ENCODE peak calls at places on chromosomes 4 and X, in nine cellular contexts. One of them, this sample, is unnamed.
A peak's percentile ranks its signal among the peaks of the same experiment; 100 is the strongest.

GRCh38 chr4:166282081-166282770 is 409.2 kb downstream of the TLL1 start:
- DNase-seq in nucleus accumbens: no peak
- DNase-seq in HT1080: no peak
- DNase-seq in aorta: no peak
- DNase-seq in bronchial epithelial cell: peak; percentile 81
- DNase-seq in ELF-1: no peak
- DNase-seq in RPMI8226: no peak
- DNase-seq in SJSA1: no peak
- DNase-seq in lower lobe of right lung: no peak
- DNase-seq in this sample: no peak

GRCh38 chr4:10082047-10082446 is 34.6 kb downstream of the WDR1 start:
- DNase-seq in nucleus accumbens: no peak
- DNase-seq in HT1080: no peak
- DNase-seq in aorta: no peak
- DNase-seq in bronchial epithelial cell: no peak
- DNase-seq in ELF-1: no peak
- DNase-seq in RPMI8226: no peak
- DNase-seq in SJSA1: no peak
- DNase-seq in lower lobe of right lung: peak; percentile 14
- DNase-seq in this sample: no peak

GRCh38 chr4:139018971-139019758 is 3.6 kb downstream of the NOCT start:
- DNase-seq in nucleus accumbens: no peak
- DNase-seq in HT1080: no peak
- DNase-seq in aorta: no peak
- DNase-seq in bronchial epithelial cell: no peak
- DNase-seq in ELF-1: peak; percentile 27
- DNase-seq in RPMI8226: no peak
- DNase-seq in SJSA1: no peak
- DNase-seq in lower lobe of right lung: no peak
- DNase-seq in this sample: no peak

GRCh38 chr4:180913750-180914149 is 1329.5 kb upstream of the TENM3 start:
- DNase-seq in nucleus accumbens: no peak
- DNase-seq in HT1080: peak; percentile 87
- DNase-seq in aorta: no peak
- DNase-seq in bronchial epithelial cell: peak; percentile 29
- DNase-seq in ELF-1: no peak
- DNase-seq in RPMI8226: no peak
- DNase-seq in SJSA1: peak; percentile 45
- DNase-seq in lower lobe of right lung: no peak
- DNase-seq in this sample: no peak

GRCh38 chrX:102154218-102154860 is 1.4 kb downstream of the BEX5 start:
- DNase-seq in nucleus accumbens: peak; percentile 18
- DNase-seq in HT1080: no peak
- DNase-seq in aorta: no peak
- DNase-seq in bronchial epithelial cell: no peak
- DNase-seq in ELF-1: peak; percentile 31
- DNase-seq in RPMI8226: no peak
- DNase-seq in SJSA1: no peak
- DNase-seq in lower lobe of right lung: no peak
- DNase-seq in this sample: no peak

GRCh38 chr4:147731611-147732515 is at the start of gene ARHGAP10:
- DNase-seq in nucleus accumbens: peak; percentile 33
- DNase-seq in HT1080: peak; percentile 86
- DNase-seq in aorta: peak; percentile 92
- DNase-seq in bronchial epithelial cell: peak; percentile 59
- DNase-seq in ELF-1: peak; percentile 85
- DNase-seq in RPMI8226: peak; percentile 56
- DNase-seq in SJSA1: peak; percentile 88
- DNase-seq in lower lobe of right lung: peak; percentile 82
- DNase-seq in this sample: no peak

GRCh38 chr4:168694669-168695068 is 197.8 kb downstream of the PALLD start:
- DNase-seq in nucleus accumbens: no peak
- DNase-seq in HT1080: no peak
- DNase-seq in aorta: no peak
- DNase-seq in bronchial epithelial cell: peak; percentile 94
- DNase-seq in ELF-1: no peak
- DNase-seq in RPMI8226: no peak
- DNase-seq in SJSA1: no peak
- DNase-seq in lower lobe of right lung: no peak
- DNase-seq in this sample: peak; percentile 21

GRCh38 chr4:38366451-38366850 is 297.5 kb upstream of the KLF3 start:
- DNase-seq in nucleus accumbens: no peak
- DNase-seq in HT1080: no peak
- DNase-seq in aorta: no peak
- DNase-seq in bronchial epithelial cell: no peak
- DNase-seq in ELF-1: no peak
- DNase-seq in RPMI8226: peak; percentile 95
- DNase-seq in SJSA1: no peak
- DNase-seq in lower lobe of right lung: no peak
- DNase-seq in this sample: no peak

GRCh38 chr4:6188687-6189305 is 11.6 kb downstream of the JAKMIP1 start:
- DNase-seq in nucleus accumbens: peak; percentile 14
- DNase-seq in HT1080: no peak
- DNase-seq in aorta: peak; percentile 20
- DNase-seq in bronchial epithelial cell: no peak
- DNase-seq in ELF-1: peak; percentile 18
- DNase-seq in RPMI8226: no peak
- DNase-seq in SJSA1: no peak
- DNase-seq in lower lobe of right lung: no peak
- DNase-seq in this sample: no peak

GRCh38 chr4:2962614-2963184 is 507 bp downstream of the NOP14 start:
- DNase-seq in nucleus accumbens: no peak
- DNase-seq in HT1080: no peak
- DNase-seq in aorta: peak; percentile 83
- DNase-seq in bronchial epithelial cell: no peak
- DNase-seq in ELF-1: peak; percentile 79
- DNase-seq in RPMI8226: peak; percentile 46
- DNase-seq in SJSA1: no peak
- DNase-seq in lower lobe of right lung: peak; percentile 68
- DNase-seq in this sample: no peak

GRCh38 chr4:169664615-169665014 is 44.2 kb downstream of the CLCN3 start:
- DNase-seq in nucleus accumbens: no peak
- DNase-seq in HT1080: no peak
- DNase-seq in aorta: no peak
- DNase-seq in bronchial epithelial cell: no peak
- DNase-seq in ELF-1: no peak
- DNase-seq in RPMI8226: no peak
- DNase-seq in SJSA1: no peak
- DNase-seq in lower lobe of right lung: no peak
- DNase-seq in this sample: no peak

GRCh38 chr4:1204828-1205591 is 32.6 kb upstream of the SPON2 start:
- DNase-seq in nucleus accumbens: no peak
- DNase-seq in HT1080: no peak
- DNase-seq in aorta: peak; percentile 69
- DNase-seq in bronchial epithelial cell: no peak
- DNase-seq in ELF-1: no peak
- DNase-seq in RPMI8226: no peak
- DNase-seq in SJSA1: peak; percentile 30
- DNase-seq in lower lobe of right lung: peak; percentile 55
- DNase-seq in this sample: no peak

GRCh38 chrX:72097081-72097480 is 34.6 kb downstream of the RTL5 start:
- DNase-seq in nucleus accumbens: no peak
- DNase-seq in HT1080: no peak
- DNase-seq in aorta: no peak
- DNase-seq in bronchial epithelial cell: no peak
- DNase-seq in ELF-1: no peak
- DNase-seq in RPMI8226: no peak
- DNase-seq in SJSA1: no peak
- DNase-seq in lower lobe of right lung: no peak
- DNase-seq in this sample: no peak

GRCh38 chr4:107987916-107988762 is 1.6 kb upstream of the HADH start:
- DNase-seq in nucleus accumbens: no peak
- DNase-seq in HT1080: no peak
- DNase-seq in aorta: no peak
- DNase-seq in bronchial epithelial cell: peak; percentile 88
- DNase-seq in ELF-1: no peak
- DNase-seq in RPMI8226: no peak
- DNase-seq in SJSA1: no peak
- DNase-seq in lower lobe of right lung: no peak
- DNase-seq in this sample: no peak

GRCh38 chrX:26581086-26581485 is 365.1 kb downstream of the MAGEB5 start:
- DNase-seq in nucleus accumbens: no peak
- DNase-seq in HT1080: no peak
- DNase-seq in aorta: no peak
- DNase-seq in bronchial epithelial cell: no peak
- DNase-seq in ELF-1: no peak
- DNase-seq in RPMI8226: no peak
- DNase-seq in SJSA1: no peak
- DNase-seq in lower lobe of right lung: no peak
- DNase-seq in this sample: no peak

GRCh38 chr4:85672116-85672515 is 197.2 kb downstream of the ARHGAP24 start:
- DNase-seq in nucleus accumbens: no peak
- DNase-seq in HT1080: no peak
- DNase-seq in aorta: no peak
- DNase-seq in bronchial epithelial cell: no peak
- DNase-seq in ELF-1: no peak
- DNase-seq in RPMI8226: no peak
- DNase-seq in SJSA1: no peak
- DNase-seq in lower lobe of right lung: no peak
- DNase-seq in this sample: no peak

GRCh38 chrX:152989292-152989658 is 4.6 kb downstream of the PNMA5 start:
- DNase-seq in nucleus accumbens: no peak
- DNase-seq in HT1080: no peak
- DNase-seq in aorta: no peak
- DNase-seq in bronchial epithelial cell: no peak
- DNase-seq in ELF-1: no peak
- DNase-seq in RPMI8226: no peak
- DNase-seq in SJSA1: no peak
- DNase-seq in lower lobe of right lung: no peak
- DNase-seq in this sample: no peak

GRCh38 chrX:47515941-47516649 is 33.1 kb upstream of the ZNF41 start:
- DNase-seq in nucleus accumbens: no peak
- DNase-seq in HT1080: peak; percentile 83
- DNase-seq in aorta: no peak
- DNase-seq in bronchial epithelial cell: peak; percentile 73
- DNase-seq in ELF-1: no peak
- DNase-seq in RPMI8226: no peak
- DNase-seq in SJSA1: no peak
- DNase-seq in lower lobe of right lung: no peak
- DNase-seq in this sample: no peak